ENCODE peak calls at places on chromosome 20, in four cellular contexts. X is esophagus squamous epithelium; E is uterus; K is CD8-positive, alpha-beta T cell. H is an unnamed sample. For H3K4me1, the result is how much of the 10 kb centered on the place peaks cover.

GRCh38 chr20:54692168-54692887 is 216.9 kb downstream of the DOK5 start:
- DNase-seq in X (no peak), E (no peak), K (no peak), H (no peak)

GRCh38 chr20:20668639-20669038 is 43.8 kb downstream of the RALGAPA2 start:
- DNase-seq in X (no peak), E (no peak), K (no peak), H (no peak)

GRCh38 chr20:60512436-60512835 is 554.2 kb downstream of the CDH26 start:
- DNase-seq in X (no peak), E (no peak), K (no peak), H (no peak)

GRCh38 chr20:36462440-36463211 is 78.7 kb upstream of the MYL9 start:
- DNase-seq in X (no peak), E (peak), K (no peak), H (no peak)

GRCh38 chr20:49230575-49231211 is 11.5 kb downstream of the DDX27 start:
- DNase-seq in X (no peak), E (no peak), K (no peak), H (no peak)

GRCh38 chr20:57570145-57570850 is 9.4 kb downstream of the PCK1 start:
- DNase-seq in X (no peak), E (no peak), K (no peak), H (no peak)

GRCh38 chr20:4602297-4602631 is 119.4 kb upstream of the PRND start:
- DNase-seq in X (no peak), E (no peak), K (no peak), H (peak)

GRCh38 chr20:48734104-48734749 is 93.6 kb downstream of the PREX1 start:
- DNase-seq in X (no peak), E (no peak), K (no peak), H (no peak)

GRCh38 chr20:2840967-2841531 is 504 bp downstream of the VPS16 start:
- DNase-seq in X (no peak), E (peak), K (peak), H (peak)

GRCh38 chr20:43448748-43449535 is 8.8 kb upstream of the SRSF6 start:
- DNase-seq in X (no peak), E (no peak), K (peak), H (no peak)

DNA sequence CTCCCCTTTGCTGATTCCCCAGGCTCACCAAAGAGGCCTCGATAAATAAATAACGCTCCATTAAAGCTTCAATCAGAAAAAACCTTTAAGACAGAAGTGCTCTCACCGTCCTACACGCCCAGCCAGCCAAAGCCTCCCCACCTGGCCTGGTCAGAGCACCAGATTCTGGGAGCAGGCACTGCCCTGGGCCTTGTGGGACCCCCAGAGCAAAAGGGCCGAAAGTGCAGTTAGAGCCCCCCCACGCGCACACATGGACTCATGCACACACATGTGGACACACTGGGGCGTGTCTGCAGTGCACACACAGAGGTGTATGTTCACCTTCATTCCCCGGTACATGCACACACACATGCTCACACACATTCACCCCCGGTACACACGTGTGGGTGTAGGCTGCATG is 1.9 kb upstream of the NECAB3 start:
- DNase-seq in X (no peak), E (no peak), K (no peak), H (no peak)
- H3K4me1 ChIP-seq in X (half or more), E (under half), K (under half), H (half or more)

GRCh38 chr20:58895099-58895795 is 42.7 kb downstream of the GNAS start:
- DNase-seq in X (no peak), E (no peak), K (no peak), H (no peak)
- H3K4me1 ChIP-seq in X (half or more), E (under half), K (under half), H (half or more)

GRCh38 chr20:23404196-23404595 is 17.1 kb downstream of the NAPB start:
- DNase-seq in X (no peak), E (no peak), K (no peak), H (no peak)

GRCh38 chr20:23408957-23409356 is 12.3 kb downstream of the NAPB start:
- DNase-seq in X (no peak), E (no peak), K (no peak), H (no peak)

GRCh38 chr20:23407770-23408467 is 13.4 kb downstream of the NAPB start:
- DNase-seq in X (no peak), E (no peak), K (no peak), H (peak)

GRCh38 chr20:23409800-23410199 is 11.5 kb downstream of the NAPB start:
- DNase-seq in X (no peak), E (no peak), K (no peak), H (peak)

DNA sequence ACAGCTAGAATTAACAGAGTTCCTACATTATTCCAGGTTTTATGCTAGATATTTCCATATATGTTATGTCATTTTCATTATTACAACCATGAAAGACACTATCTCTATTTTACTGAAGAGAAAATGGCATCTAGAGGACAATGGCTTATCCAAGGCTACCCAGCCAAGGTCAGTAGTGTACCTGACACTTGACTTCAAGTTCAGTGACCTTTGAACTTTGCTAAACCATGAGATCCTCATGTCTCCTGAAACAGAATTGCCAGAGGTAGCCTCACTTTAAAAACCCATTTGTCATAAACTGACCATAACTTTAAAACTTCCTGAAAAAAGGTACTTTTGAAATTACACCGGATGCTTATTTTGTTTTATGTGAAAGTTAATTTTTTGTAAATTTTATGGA is 14.4 kb downstream of the NAPB start:
- DNase-seq in X (no peak), E (no peak), K (no peak), H (no peak)
- H3K4me1 ChIP-seq in X (half or more), E (under half), K (under half), H (under half)

DNA sequence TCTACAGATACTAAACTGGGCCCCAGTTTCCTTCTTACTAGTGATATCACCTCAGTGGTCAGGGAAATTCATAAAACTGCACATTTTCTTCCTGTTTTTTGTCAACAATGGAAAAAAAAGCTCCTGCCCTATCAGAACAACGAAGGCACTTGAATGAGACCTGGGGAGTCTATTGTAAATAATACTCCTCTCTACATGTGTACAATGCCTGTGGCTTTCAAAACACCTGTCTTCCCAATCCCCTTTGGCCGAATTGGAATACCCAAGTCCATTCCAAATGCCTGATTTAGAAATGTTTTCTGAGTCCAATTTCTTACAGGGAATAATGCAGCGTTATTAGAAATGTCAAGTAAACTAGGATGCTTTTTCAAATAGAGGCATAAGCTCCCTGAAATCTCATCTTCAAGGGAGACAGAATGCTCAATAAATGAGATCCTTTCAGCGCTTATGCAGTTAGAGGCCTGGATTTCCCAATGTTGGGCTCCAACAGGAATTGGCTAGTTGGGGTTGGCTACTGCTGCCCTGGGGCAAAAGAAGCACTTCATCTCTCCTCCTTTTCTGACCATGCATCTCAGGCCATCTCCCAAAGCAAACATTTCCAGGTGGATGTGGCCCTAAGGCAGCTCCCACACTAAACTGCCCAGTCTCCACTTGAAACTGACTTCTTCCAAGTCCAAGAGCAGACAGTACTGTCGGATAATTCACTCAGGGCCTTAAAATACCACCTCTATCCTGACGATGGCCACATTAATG is 143.2 kb downstream of the NFATC2 start:
- DNase-seq in X (no peak), E (no peak), K (no peak), H (no peak)
- H3K4me1 ChIP-seq in X (under half), E (under half), K (half or more), H (under half)

GRCh38 chr20:5608104-5608447 is 142.1 kb upstream of the SHLD1 start:
- DNase-seq in X (no peak), E (no peak), K (no peak), H (peak)
- H3K4me1 ChIP-seq in X (half or more), E (under half), K (under half), H (under half)

H was measured in esophagus muscularis mucosa.